ENCODE peak calls at places on chromosomes 3 and 15, in eight cellular contexts. C is A549, B is ovary, R is tibial nerve, I is adrenal gland, A is uterus, D is stomach, M is heart left ventricle. P is an unnamed sample.

GRCh38 chr15:90138071-90138833 is 36.0 kb upstream of the IDH2 start:
- DNase-seq in C (no peak), B (no peak), R (no peak), I (no peak), A (no peak), D (peak; percentile 61), M (peak; percentile 26), P (peak; percentile 95)

GRCh38 chr3:17945799-17946381 is 203.5 kb upstream of the TBC1D5 start:
- DNase-seq in C (no peak), B (no peak), R (no peak), I (no peak), A (no peak), D (no peak), M (no peak), P (no peak)

GRCh38 chr15:60001642-60002527 is 2.2 kb upstream of the FOXB1 start:
- DNase-seq in C (no peak), B (no peak), R (no peak), I (no peak), A (no peak), D (no peak), M (no peak), P (no peak)

GRCh38 chr15:60649845-60650548 is 171.1 kb upstream of the ICE2 start:
- DNase-seq in C (no peak), B (no peak), R (no peak), I (no peak), A (no peak), D (no peak), M (no peak), P (no peak)

GRCh38 chr3:107739227-107739626 is 216.5 kb downstream of the BBX start:
- DNase-seq in C (no peak), B (no peak), R (no peak), I (no peak), A (no peak), D (no peak), M (no peak), P (no peak)

GRCh38 chr3:69299344-69299743 is 86.5 kb downstream of the FRMD4B start:
- DNase-seq in C (no peak), B (no peak), R (no peak), I (no peak), A (no peak), D (no peak), M (no peak), P (no peak)

GRCh38 chr15:77720155-77720554 is 87.4 kb upstream of the LINGO1 start:
- DNase-seq in C (no peak), B (no peak), R (no peak), I (no peak), A (no peak), D (no peak), M (no peak), P (no peak)

GRCh38 chr3:197093871-197094270 is 64.3 kb upstream of the MELTF start:
- DNase-seq in C (no peak), B (no peak), R (no peak), I (no peak), A (no peak), D (no peak), M (no peak), P (no peak)

GRCh38 chr15:41018534-41018933 is 65.3 kb downstream of the CHAC1 start:
- DNase-seq in C (no peak), B (no peak), R (no peak), I (no peak), A (peak; percentile 19), D (peak; percentile 40), M (peak; percentile 18), P (peak; percentile 70)

GRCh38 chr3:108603689-108604088 is 14.2 kb downstream of the DZIP3 start:
- DNase-seq in C (no peak), B (no peak), R (no peak), I (no peak), A (no peak), D (no peak), M (no peak), P (no peak)

GRCh38 chr15:52394020-52394608 is 98.5 kb upstream of the MYO5C start:
- DNase-seq in C (no peak), B (no peak), R (no peak), I (no peak), A (no peak), D (no peak), M (no peak), P (no peak)

GRCh38 chr15:58329781-58330467 is 101.9 kb upstream of the LIPC start:
- DNase-seq in C (no peak), B (no peak), R (no peak), I (peak; percentile 45), A (no peak), D (peak; percentile 60), M (no peak), P (no peak)

GRCh38 chr3:148866261-148866660 is 1.2 kb downstream of the CPA3 start:
- DNase-seq in C (no peak), B (no peak), R (no peak), I (no peak), A (no peak), D (no peak), M (no peak), P (no peak)

GRCh38 chr3:111613294-111613693 is 18.1 kb upstream of the ZBED2 start:
- DNase-seq in C (no peak), B (no peak), R (no peak), I (no peak), A (no peak), D (no peak), M (no peak), P (no peak)

GRCh38 chr3:157231071-157231470 is 71.1 kb upstream of the CCNL1 start:
- DNase-seq in C (no peak), B (no peak), R (no peak), I (no peak), A (no peak), D (no peak), M (no peak), P (no peak)

GRCh38 chr3:29382399-29382798 is 101.5 kb downstream of the RBMS3 start:
- DNase-seq in C (no peak), B (no peak), R (no peak), I (no peak), A (peak; percentile 27), D (no peak), M (no peak), P (no peak)

GRCh38 chr3:29381595-29381994 is 100.7 kb downstream of the RBMS3 start:
- DNase-seq in C (no peak), B (no peak), R (no peak), I (no peak), A (peak; percentile 40), D (no peak), M (no peak), P (no peak)

GRCh38 chr3:29384640-29385039 is 103.8 kb downstream of the RBMS3 start:
- DNase-seq in C (no peak), B (no peak), R (no peak), I (no peak), A (no peak), D (no peak), M (peak; percentile 20), P (no peak)

GRCh38 chr3:29385056-29385455 is 104.2 kb downstream of the RBMS3 start:
- DNase-seq in C (no peak), B (no peak), R (no peak), I (no peak), A (no peak), D (no peak), M (no peak), P (no peak)

DNA sequence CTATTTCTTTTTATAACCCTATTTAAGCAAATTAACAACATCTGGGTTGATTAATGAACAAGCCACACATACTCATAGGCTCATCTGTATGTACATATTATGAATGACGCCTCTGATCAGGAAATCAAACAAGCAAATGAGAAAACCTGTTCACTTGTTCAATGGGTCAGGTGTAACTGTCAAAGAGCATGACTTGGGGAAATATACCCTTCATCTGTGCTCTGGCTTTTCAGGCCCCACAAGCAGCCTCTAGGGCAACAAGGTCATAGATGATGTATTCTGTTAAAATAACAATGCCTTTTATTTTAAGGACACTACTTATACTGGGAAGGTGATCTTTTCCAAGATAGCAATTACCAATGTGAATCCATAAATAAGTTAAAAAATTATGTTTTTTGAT is 102.0 kb downstream of the RBMS3 start:
- DNase-seq in C (no peak), B (no peak), R (no peak), I (no peak), A (no peak), D (no peak), M (no peak), P (no peak)
- TF ChIP-seq POLR2A in C (no peak), B (no peak), R (no peak), I (no peak), A (no peak), D (no peak), M (no peak), P (no peak)

GRCh38 chr15:78750566-78750965 is 60.7 kb downstream of the ADAMTS7 start:
- DNase-seq in C (no peak), B (no peak), R (no peak), I (peak; percentile 71), A (no peak), D (no peak), M (no peak), P (no peak)
- H3K4me3 ChIP-seq in C (peak overlapping the region; percentile 32), B (no peak overlapping the region), R (no peak overlapping the region), I (no peak overlapping the region), A (no peak overlapping the region), D (peak overlapping the region; percentile 26), M (no peak overlapping the region), P (no peak overlapping the region)

GRCh38 chr15:56892651-56893348 is 25.6 kb upstream of the TCF12 start:
- DNase-seq in C (no peak), B (no peak), R (no peak), I (no peak), A (no peak), D (no peak), M (no peak), P (no peak)
- TF ChIP-seq POLR2A in C (no peak), B (no peak), R (no peak), I (no peak), A (no peak), D (no peak), M (no peak), P (no peak)

GRCh38 chr3:138578141-138578540 is 15.9 kb downstream of the CEP70 start:
- DNase-seq in C (no peak), B (no peak), R (no peak), I (no peak), A (no peak), D (no peak), M (no peak), P (no peak)
- H3K4me3 ChIP-seq in C (no peak overlapping the region), B (no peak overlapping the region), R (no peak overlapping the region), I (no peak overlapping the region), A (no peak overlapping the region), D (no peak overlapping the region), M (no peak overlapping the region), P (no peak overlapping the region)

GRCh38 chr3:181264491-181264890 is 275.0 kb upstream of the DNAJC19 start:
- DNase-seq in C (no peak), B (no peak), R (no peak), I (no peak), A (no peak), D (no peak), M (no peak), P (no peak)
- TF ChIP-seq POLR2A in C (no peak), B (no peak), R (no peak), I (no peak), A (no peak), D (no peak), M (no peak), P (no peak)